ENCODE peak calls at places on chromosomes 3 and 15, in seven cellular contexts. One of them, this sample, is unnamed.

GRCh38 chr3:59566481-59566975 is 516.7 kb upstream of the CFAP20DC start:
- DNase-seq in HepG2: no peak
- DNase-seq in pancreas: no peak
- DNase-seq in neural progenitor cell: no peak
- DNase-seq in GM23338: no peak
- DNase-seq in heart right ventricle: no peak
- DNase-seq in right lobe of liver: no peak
- DNase-seq in this sample: no peak

GRCh38 chr15:85920926-85921325 is 126.2 kb upstream of the KLHL25 start:
- DNase-seq in HepG2: no peak
- DNase-seq in pancreas: no peak
- DNase-seq in neural progenitor cell: peak; percentile 61
- DNase-seq in GM23338: no peak
- DNase-seq in heart right ventricle: no peak
- DNase-seq in right lobe of liver: no peak
- DNase-seq in this sample: no peak

GRCh38 chr3:174251696-174252095 is 607.4 kb upstream of the NAALADL2 start:
- DNase-seq in HepG2: no peak
- DNase-seq in pancreas: no peak
- DNase-seq in neural progenitor cell: no peak
- DNase-seq in GM23338: no peak
- DNase-seq in heart right ventricle: no peak
- DNase-seq in right lobe of liver: no peak
- DNase-seq in this sample: no peak

GRCh38 chr3:69739204-69740102 is at the start of gene MITF:
- DNase-seq in HepG2: peak; percentile 68
- DNase-seq in pancreas: peak; percentile 95
- DNase-seq in neural progenitor cell: peak; percentile 90
- DNase-seq in GM23338: peak; percentile 97
- DNase-seq in heart right ventricle: peak; percentile 92
- DNase-seq in right lobe of liver: peak; percentile 95
- DNase-seq in this sample: peak; percentile 94

GRCh38 chr3:71498053-71498452 is 85.5 kb downstream of the FOXP1 start:
- DNase-seq in HepG2: no peak
- DNase-seq in pancreas: no peak
- DNase-seq in neural progenitor cell: peak; percentile 33
- DNase-seq in GM23338: peak; percentile 67
- DNase-seq in heart right ventricle: no peak
- DNase-seq in right lobe of liver: no peak
- DNase-seq in this sample: no peak

GRCh38 chr15:79004336-79004735 is 59.5 kb upstream of the CTSH start:
- DNase-seq in HepG2: peak; percentile 62
- DNase-seq in pancreas: no peak
- DNase-seq in neural progenitor cell: no peak
- DNase-seq in GM23338: peak; percentile 68
- DNase-seq in heart right ventricle: no peak
- DNase-seq in right lobe of liver: no peak
- DNase-seq in this sample: no peak

GRCh38 chr15:42704492-42704926 is 32.4 kb downstream of the CDAN1 start:
- DNase-seq in HepG2: peak; percentile 65
- DNase-seq in pancreas: peak; percentile 66
- DNase-seq in neural progenitor cell: peak; percentile 85
- DNase-seq in GM23338: peak; percentile 92
- DNase-seq in heart right ventricle: no peak
- DNase-seq in right lobe of liver: no peak
- DNase-seq in this sample: peak; percentile 46

GRCh38 chr15:74170083-74170844 is 3.2 kb upstream of the ISLR start:
- DNase-seq in HepG2: no peak
- DNase-seq in pancreas: no peak
- DNase-seq in neural progenitor cell: no peak
- DNase-seq in GM23338: no peak
- DNase-seq in heart right ventricle: no peak
- DNase-seq in right lobe of liver: no peak
- DNase-seq in this sample: peak; percentile 58

GRCh38 chr15:96333194-96334016 is 2.9 kb downstream of the NR2F2 start:
- DNase-seq in HepG2: no peak
- DNase-seq in pancreas: peak; percentile 82
- DNase-seq in neural progenitor cell: peak; percentile 62
- DNase-seq in GM23338: peak; percentile 87
- DNase-seq in heart right ventricle: no peak
- DNase-seq in right lobe of liver: peak; percentile 61
- DNase-seq in this sample: no peak

GRCh38 chr3:108602249-108602934 is 12.9 kb downstream of the DZIP3 start:
- DNase-seq in HepG2: no peak
- DNase-seq in pancreas: no peak
- DNase-seq in neural progenitor cell: peak; percentile 41
- DNase-seq in GM23338: peak; percentile 54
- DNase-seq in heart right ventricle: no peak
- DNase-seq in right lobe of liver: no peak
- DNase-seq in this sample: no peak

GRCh38 chr15:101808201-101808600 is 3.8 kb upstream of the OR4F15 start:
- DNase-seq in HepG2: no peak
- DNase-seq in pancreas: no peak
- DNase-seq in neural progenitor cell: no peak
- DNase-seq in GM23338: no peak
- DNase-seq in heart right ventricle: no peak
- DNase-seq in right lobe of liver: no peak
- DNase-seq in this sample: no peak

GRCh38 chr3:136753112-136753939 is 1.1 kb upstream of the STAG1 start:
- DNase-seq in HepG2: no peak
- DNase-seq in pancreas: no peak
- DNase-seq in neural progenitor cell: no peak
- DNase-seq in GM23338: no peak
- DNase-seq in heart right ventricle: no peak
- DNase-seq in right lobe of liver: no peak
- DNase-seq in this sample: no peak

GRCh38 chr15:71708052-71708432 is 102.3 kb upstream of the NR2E3 start:
- DNase-seq in HepG2: no peak
- DNase-seq in pancreas: no peak
- DNase-seq in neural progenitor cell: no peak
- DNase-seq in GM23338: no peak
- DNase-seq in heart right ventricle: no peak
- DNase-seq in right lobe of liver: no peak
- DNase-seq in this sample: peak; percentile 86

GRCh38 chr15:84079885-84080777 is 155.4 kb upstream of the GOLGA6L4 start:
- DNase-seq in HepG2: no peak
- DNase-seq in pancreas: peak; percentile 69
- DNase-seq in neural progenitor cell: peak; percentile 84
- DNase-seq in GM23338: peak; percentile 85
- DNase-seq in heart right ventricle: peak; percentile 19
- DNase-seq in right lobe of liver: peak; percentile 56
- DNase-seq in this sample: peak; percentile 12

GRCh38 chr15:83475551-83475950 is 28.4 kb downstream of the SH3GL3 start:
- DNase-seq in HepG2: no peak
- DNase-seq in pancreas: no peak
- DNase-seq in neural progenitor cell: no peak
- DNase-seq in GM23338: peak; percentile 53
- DNase-seq in heart right ventricle: no peak
- DNase-seq in right lobe of liver: no peak
- DNase-seq in this sample: no peak

GRCh38 chr3:113948015-113948917 is 453 bp downstream of the ZDHHC23 start:
- DNase-seq in HepG2: peak; percentile 25
- DNase-seq in pancreas: peak; percentile 82
- DNase-seq in neural progenitor cell: peak; percentile 79
- DNase-seq in GM23338: peak; percentile 80
- DNase-seq in heart right ventricle: peak; percentile 27
- DNase-seq in right lobe of liver: peak; percentile 84
- DNase-seq in this sample: no peak

GRCh38 chr3:78666458-78666800 is 1101.4 kb downstream of the ROBO1 start:
- DNase-seq in HepG2: no peak
- DNase-seq in pancreas: no peak
- DNase-seq in neural progenitor cell: no peak
- DNase-seq in GM23338: no peak
- DNase-seq in heart right ventricle: no peak
- DNase-seq in right lobe of liver: no peak
- DNase-seq in this sample: no peak

GRCh38 chr3:12588674-12589054 is 31.8 kb downstream of the MKRN2 start:
- DNase-seq in HepG2: no peak
- DNase-seq in pancreas: no peak
- DNase-seq in neural progenitor cell: no peak
- DNase-seq in GM23338: no peak
- DNase-seq in heart right ventricle: no peak
- DNase-seq in right lobe of liver: no peak
- DNase-seq in this sample: no peak

GRCh38 chr3:170128977-170129431 is 52.5 kb downstream of the PHC3 start:
- DNase-seq in HepG2: no peak
- DNase-seq in pancreas: no peak
- DNase-seq in neural progenitor cell: no peak
- DNase-seq in GM23338: no peak
- DNase-seq in heart right ventricle: no peak
- DNase-seq in right lobe of liver: no peak
- DNase-seq in this sample: no peak

GRCh38 chr15:101684384-101684783 is 32.2 kb upstream of the TM2D3 start:
- DNase-seq in HepG2: no peak
- DNase-seq in pancreas: no peak
- DNase-seq in neural progenitor cell: no peak
- DNase-seq in GM23338: no peak
- DNase-seq in heart right ventricle: no peak
- DNase-seq in right lobe of liver: no peak
- DNase-seq in this sample: no peak

GRCh38 chr15:71112429-71112828 is 2.8 kb upstream of the THSD4 start:
- DNase-seq in HepG2: no peak
- DNase-seq in pancreas: no peak
- DNase-seq in neural progenitor cell: no peak
- DNase-seq in GM23338: no peak
- DNase-seq in heart right ventricle: no peak
- DNase-seq in right lobe of liver: no peak
- DNase-seq in this sample: no peak

DNA sequence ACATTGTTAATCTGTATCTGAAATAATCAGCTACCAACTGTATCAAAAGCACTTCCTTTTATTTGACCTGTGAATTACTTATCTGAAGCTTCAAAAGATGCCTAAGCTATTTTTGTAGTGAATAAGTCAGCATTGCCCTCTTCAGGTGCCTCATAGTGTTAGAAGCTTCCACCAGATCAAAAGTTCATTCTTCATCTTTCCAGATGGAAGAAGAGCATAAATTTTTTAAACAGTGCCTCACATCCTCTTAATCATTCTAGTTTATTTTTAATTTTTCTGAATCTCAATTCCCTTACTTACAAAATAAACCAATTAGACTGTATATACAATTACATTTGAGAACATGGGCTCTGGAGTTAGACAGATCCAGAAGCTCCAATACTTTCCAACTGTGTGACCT is 65.0 kb downstream of the MYO5A start:
- DNase-seq in HepG2: no peak
- DNase-seq in pancreas: no peak
- DNase-seq in neural progenitor cell: no peak
- DNase-seq in GM23338: no peak
- DNase-seq in heart right ventricle: no peak
- DNase-seq in right lobe of liver: no peak
- DNase-seq in this sample: no peak
- TF ChIP-seq CTCF in HepG2: peak; percentile 35
- TF ChIP-seq CTCF in pancreas: no peak
- TF ChIP-seq CTCF in neural progenitor cell: no peak
- TF ChIP-seq CTCF in GM23338: peak; percentile 33
- TF ChIP-seq CTCF in heart right ventricle: peak; percentile 42
- TF ChIP-seq CTCF in right lobe of liver: no peak
- TF ChIP-seq CTCF in this sample: no peak

GRCh38 chr15:60399246-60399915 is 1.6 kb upstream of the ANXA2 start:
- DNase-seq in HepG2: no peak
- DNase-seq in pancreas: no peak
- DNase-seq in neural progenitor cell: no peak
- DNase-seq in GM23338: peak; percentile 45
- DNase-seq in heart right ventricle: no peak
- DNase-seq in right lobe of liver: no peak
- DNase-seq in this sample: peak; percentile 39
- H3K4me3 ChIP-seq in HepG2: peak overlapping the region; percentile 15
- H3K4me3 ChIP-seq in pancreas: no peak overlapping the region
- H3K4me3 ChIP-seq in neural progenitor cell: peak overlapping the region; percentile 70
- H3K4me3 ChIP-seq in GM23338: peak overlapping the region; percentile 92
- H3K4me3 ChIP-seq in heart right ventricle: no peak overlapping the region
- H3K4me3 ChIP-seq in right lobe of liver: no peak overlapping the region
- H3K4me3 ChIP-seq in this sample: peak overlapping the region; percentile 87

GRCh38 chr3:133588784-133589465 is 15.4 kb downstream of the CDV3 start:
- DNase-seq in HepG2: no peak
- DNase-seq in pancreas: no peak
- DNase-seq in neural progenitor cell: no peak
- DNase-seq in GM23338: no peak
- DNase-seq in heart right ventricle: no peak
- DNase-seq in right lobe of liver: no peak
- DNase-seq in this sample: no peak

GRCh38 chr3:133592843-133593242 is 19.4 kb downstream of the CDV3 start:
- DNase-seq in HepG2: no peak
- DNase-seq in pancreas: no peak
- DNase-seq in neural progenitor cell: no peak
- DNase-seq in GM23338: no peak
- DNase-seq in heart right ventricle: no peak
- DNase-seq in right lobe of liver: no peak
- DNase-seq in this sample: no peak

GRCh38 chr3:133591271-133591742 is 17.8 kb downstream of the CDV3 start:
- DNase-seq in HepG2: no peak
- DNase-seq in pancreas: no peak
- DNase-seq in neural progenitor cell: no peak
- DNase-seq in GM23338: no peak
- DNase-seq in heart right ventricle: no peak
- DNase-seq in right lobe of liver: no peak
- DNase-seq in this sample: no peak

GRCh38 chr3:133588035-133588434 is 14.5 kb downstream of the CDV3 start:
- DNase-seq in HepG2: no peak
- DNase-seq in pancreas: no peak
- DNase-seq in neural progenitor cell: no peak
- DNase-seq in GM23338: no peak
- DNase-seq in heart right ventricle: no peak
- DNase-seq in right lobe of liver: no peak
- DNase-seq in this sample: no peak

GRCh38 chr3:133589503-133589902 is 16.0 kb downstream of the CDV3 start:
- DNase-seq in HepG2: no peak
- DNase-seq in pancreas: no peak
- DNase-seq in neural progenitor cell: no peak
- DNase-seq in GM23338: no peak
- DNase-seq in heart right ventricle: no peak
- DNase-seq in right lobe of liver: no peak
- DNase-seq in this sample: no peak
- H3K4me1 ChIP-seq in HepG2: no peaks in the 10 kb centered on the region
- H3K4me1 ChIP-seq in pancreas: no peaks in the 10 kb centered on the region
- H3K4me1 ChIP-seq in neural progenitor cell: no peaks in the 10 kb centered on the region
- H3K4me1 ChIP-seq in GM23338: no peaks in the 10 kb centered on the region
- H3K4me1 ChIP-seq in heart right ventricle: no peaks in the 10 kb centered on the region
- H3K4me1 ChIP-seq in right lobe of liver: no peaks in the 10 kb centered on the region
- H3K4me1 ChIP-seq in this sample: no peaks in the 10 kb centered on the region

DNA sequence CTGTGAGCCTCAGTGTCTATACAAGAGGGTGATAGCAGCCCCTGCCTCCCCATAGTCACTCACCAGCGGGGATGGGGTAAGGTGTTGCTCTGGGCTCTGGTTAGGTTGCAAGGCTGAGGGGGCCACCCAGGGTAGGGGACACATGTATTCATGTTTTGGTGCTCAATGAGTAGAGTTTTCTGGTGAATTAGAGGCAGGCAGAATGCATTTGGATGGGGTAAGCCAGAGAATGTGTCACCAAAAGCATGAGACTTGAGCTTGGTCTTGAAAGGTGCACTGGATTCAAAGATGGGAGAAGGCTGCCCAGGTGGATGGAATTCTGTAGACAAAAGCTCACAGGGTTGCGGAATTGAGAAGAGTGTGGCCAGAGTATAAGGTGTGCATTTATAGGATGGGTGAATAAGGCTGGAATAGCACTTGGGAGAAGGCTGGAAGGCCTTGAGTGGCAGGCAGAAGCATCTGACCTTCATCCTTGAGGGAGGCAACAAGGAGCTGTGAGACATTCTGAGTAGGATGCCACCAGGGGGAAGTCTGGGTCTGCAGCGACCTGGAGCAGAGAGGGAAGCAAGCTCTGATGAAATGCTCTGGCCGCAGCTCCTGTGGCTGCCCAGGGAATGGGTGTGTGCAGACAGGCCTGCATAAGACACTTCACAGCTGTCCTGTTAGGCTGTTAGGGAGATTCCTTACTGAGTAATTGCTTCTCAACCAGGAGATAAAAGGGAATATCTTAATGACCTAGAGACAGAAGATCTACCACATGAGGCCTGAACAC is 149.6 kb downstream of the CHDH start:
- DNase-seq in HepG2: no peak
- DNase-seq in pancreas: no peak
- DNase-seq in neural progenitor cell: no peak
- DNase-seq in GM23338: no peak
- DNase-seq in heart right ventricle: no peak
- DNase-seq in right lobe of liver: no peak
- DNase-seq in this sample: no peak
- TF ChIP-seq CTCF in HepG2: peak; percentile 3
- TF ChIP-seq CTCF in pancreas: no peak
- TF ChIP-seq CTCF in neural progenitor cell: no peak
- TF ChIP-seq CTCF in GM23338: peak; percentile 42
- TF ChIP-seq CTCF in heart right ventricle: no peak
- TF ChIP-seq CTCF in right lobe of liver: no peak
- TF ChIP-seq CTCF in this sample: no peak

This sample was measured in uterus.